ENCODE peak calls at places on chromosome 20, in six cellular contexts. B is nephron progenitor cell; X is activated naive CD8-positive, alpha-beta T cell treated with anti-CD3 and anti-CD28 coated beads, Interleukin-2, amount 50 U/mL, for 24 hours; N is activated CD4-positive, alpha-beta T cell treated with anti-CD3 and anti-CD28 coated beads, Interleukin-2, amount 50 U/mL, for 1 hour; F is NCI-H774; V is stimulated activated CD4-positive, alpha-beta T cell treated with anti-CD3 and anti-CD28 coated beads, Interleukin-2, amount 100 ng/mL, for 48 hours. I is an unnamed sample.

GRCh38 chr20:5696011-5696559 is 54.1 kb upstream of the SHLD1 start:
- DNase-seq in V (no peak), B (no peak), N (no peak), F (no peak), X (no peak), I (no peak)

GRCh38 chr20:35257175-35257909 is 20.6 kb downstream of the MMP24OS start:
- DNase-seq in N (no peak), V (no peak), B (no peak), F (no peak), X (no peak), I (no peak)

GRCh38 chr20:46681032-46681854 is 8.0 kb downstream of the TP53RK start:
- DNase-seq in N (peak), V (peak), B (peak), F (peak), X (peak), I (peak)

GRCh38 chr20:1061484-1062221 is 56.7 kb upstream of the PSMF1 start:
- DNase-seq in F (no peak), X (no peak), B (no peak), V (no peak), N (no peak), I (peak)

GRCh38 chr20:63351811-63352591 is 9.1 kb downstream of the CHRNA4 start:
- DNase-seq in V (no peak), F (no peak), X (no peak), B (peak), N (no peak), I (no peak)

GRCh38 chr20:57709823-57710799 is at the start of gene PMEPA1:
- DNase-seq in V (peak), F (peak), N (peak), X (peak), B (peak), I (peak)

GRCh38 chr20:12970372-12970821 is 38.4 kb upstream of the SPTLC3 start:
- DNase-seq in B (peak), N (no peak), X (no peak), F (no peak), V (no peak), I (no peak)

GRCh38 chr20:1619861-1620444 is at the start of gene SIRPB1:
- DNase-seq in B (no peak), X (no peak), V (no peak), N (no peak), F (no peak), I (no peak)

GRCh38 chr20:59693587-59693986 is 89.2 kb downstream of the PHACTR3 start:
- DNase-seq in F (no peak), B (no peak), X (no peak), V (no peak), N (no peak), I (no peak)

GRCh38 chr20:36773123-36773547 is 428 bp downstream of the DSN1 start:
- DNase-seq in V (no peak), X (no peak), B (no peak), F (no peak), N (no peak), I (peak)

GRCh38 chr20:8853805-8854338 is 215.0 kb upstream of the PLCB4 start:
- DNase-seq in V (no peak), B (peak), F (peak), X (no peak), N (no peak), I (peak)

GRCh38 chr20:53657289-53657678 is 63.6 kb upstream of the ZNF217 start:
- DNase-seq in X (no peak), B (no peak), V (no peak), F (no peak), N (no peak), I (no peak)

GRCh38 chr20:14631011-14631410 is 293.6 kb upstream of the FLRT3 start:
- DNase-seq in N (no peak), F (no peak), X (no peak), B (no peak), V (no peak), I (no peak)

GRCh38 chr20:35899064-35899463 is 55.2 kb downstream of the SCAND1 start:
- DNase-seq in X (no peak), F (no peak), N (no peak), B (no peak), V (no peak), I (no peak)

GRCh38 chr20:58553841-58554240 is 38.6 kb upstream of the APCDD1L start:
- DNase-seq in X (no peak), F (no peak), B (no peak), N (no peak), V (no peak), I (no peak)

GRCh38 chr20:380763-381580 is 412 bp downstream of the TRIB3 start:
- DNase-seq in B (peak), F (peak), V (peak), X (peak), N (peak), I (peak)

GRCh38 chr20:32751309-32752020 is 8.2 kb upstream of the COMMD7 start:
- DNase-seq in X (no peak), F (no peak), N (no peak), V (no peak), B (no peak), I (peak)